ENCODE peak calls at places on chromosomes 12 and 14, in six cellular contexts. L is AG04450, U is left ventricle myocardium inferior, J is PC-3, G is pancreas, Q is heart left ventricle. Y is an unnamed sample. For H3K27me3, the result is how much of the 10 kb centered on the place peaks cover.

GRCh38 chr14:24197066-24197465 is 1.8 kb upstream of the TM9SF1 start:
- DNase-seq in L (no peak), U (no peak), J (no peak), G (no peak), Q (no peak), Y (no peak)

GRCh38 chr12:111964935-111965334 is 48.0 kb downstream of the TMEM116 start:
- DNase-seq in L (no peak), U (no peak), J (no peak), G (no peak), Q (no peak), Y (no peak)

GRCh38 chr14:53265025-53265424 is 111.9 kb upstream of the DDHD1 start:
- DNase-seq in L (no peak), U (no peak), J (peak), G (no peak), Q (no peak), Y (no peak)

GRCh38 chr12:92304335-92305066 is 158.9 kb upstream of the BTG1 start:
- DNase-seq in L (no peak), U (no peak), J (no peak), G (no peak), Q (no peak), Y (no peak)

GRCh38 chr12:96368233-96368632 is 32.0 kb downstream of the CDK17 start:
- DNase-seq in L (no peak), U (peak), J (no peak), G (no peak), Q (no peak), Y (no peak)

GRCh38 chr14:69002069-69002468 is 23.0 kb upstream of the ACTN1 start:
- DNase-seq in L (no peak), U (no peak), J (peak), G (no peak), Q (no peak), Y (no peak)

GRCh38 chr14:45082420-45082819 is 1.5 kb upstream of the PRPF39 start:
- DNase-seq in L (no peak), U (no peak), J (no peak), G (no peak), Q (no peak), Y (no peak)

GRCh38 chr12:69904761-69905160 is 79.7 kb downstream of the MYRFL start:
- DNase-seq in L (no peak), U (no peak), J (no peak), G (no peak), Q (no peak), Y (no peak)

GRCh38 chr12:556498-556897 is 96.8 kb downstream of the B4GALNT3 start:
- DNase-seq in L (no peak), U (no peak), J (no peak), G (no peak), Q (peak), Y (no peak)

GRCh38 chr14:34331728-34332623 is 130.1 kb downstream of the SPTSSA start:
- DNase-seq in L (no peak), U (peak), J (peak), G (peak), Q (peak), Y (peak)

GRCh38 chr14:93430319-93430801 is 379 bp upstream of the UNC79 start:
- DNase-seq in L (no peak), U (no peak), J (no peak), G (peak), Q (peak), Y (no peak)

GRCh38 chr14:34322940-34323418 is 139.1 kb downstream of the SPTSSA start:
- DNase-seq in L (peak), U (peak), J (peak), G (peak), Q (peak), Y (peak)

GRCh38 chr12:24798335-24798734 is 150.6 kb downstream of the BCAT1 start:
- DNase-seq in L (no peak), U (no peak), J (no peak), G (no peak), Q (no peak), Y (no peak)

GRCh38 chr12:121190523-121191031 is 19.4 kb upstream of the P2RX4 start:
- DNase-seq in L (peak), U (no peak), J (peak), G (no peak), Q (no peak), Y (no peak)

GRCh38 chr14:93788557-93789365 is 476 bp upstream of the PRIMA1 start:
- DNase-seq in L (no peak), U (peak), J (peak), G (peak), Q (no peak), Y (no peak)

GRCh38 chr12:96219700-96220206 is 25.6 kb downstream of the ELK3 start:
- DNase-seq in L (peak), U (no peak), J (peak), G (no peak), Q (no peak), Y (no peak)

GRCh38 chr12:31813305-31813704 is 84.5 kb upstream of the AMN1 start:
- DNase-seq in L (no peak), U (no peak), J (no peak), G (no peak), Q (no peak), Y (no peak)

GRCh38 chr12:52149182-52149641 is 42.6 kb downstream of the KRT80 start:
- DNase-seq in L (no peak), U (no peak), J (no peak), G (no peak), Q (peak), Y (no peak)

GRCh38 chr14:24366375-24366663 is 1.7 kb upstream of the NFATC4 start:
- DNase-seq in L (no peak), U (no peak), J (no peak), G (no peak), Q (no peak), Y (no peak)

GRCh38 chr14:72856530-72857264 is 37.2 kb downstream of the DPF3 start:
- DNase-seq in L (no peak), U (no peak), J (no peak), G (no peak), Q (no peak), Y (no peak)

GRCh38 chr12:93100610-93101009 is 171.5 kb upstream of the EEA1 start:
- DNase-seq in L (no peak), U (no peak), J (no peak), G (no peak), Q (no peak), Y (no peak)

GRCh38 chr14:37194698-37195097 is 3.0 kb upstream of the MIPOL1 start:
- DNase-seq in L (no peak), U (no peak), J (peak), G (no peak), Q (no peak), Y (no peak)

GRCh38 chr12:65742481-65742971 is 81.8 kb upstream of the HMGA2 start:
- DNase-seq in L (no peak), U (no peak), J (no peak), G (no peak), Q (no peak), Y (no peak)

GRCh38 chr12:110543252-110543959 is 39.7 kb downstream of the PPTC7 start:
- DNase-seq in L (no peak), U (peak), J (peak), G (peak), Q (peak), Y (no peak)

GRCh38 chr12:108831309-108831991 is 25.9 kb downstream of the SSH1 start:
- DNase-seq in L (no peak), U (no peak), J (no peak), G (no peak), Q (no peak), Y (no peak)

GRCh38 chr14:98721061-98721460 is 550.9 kb downstream of the BCL11B start:
- DNase-seq in L (no peak), U (no peak), J (no peak), G (no peak), Q (no peak), Y (no peak)

GRCh38 chr12:86196465-86196864 is 59.7 kb downstream of the MGAT4C start:
- DNase-seq in L (no peak), U (no peak), J (no peak), G (no peak), Q (no peak), Y (no peak)

GRCh38 chr12:130783110-130783715 is 55.8 kb downstream of the STX2 start:
- DNase-seq in L (no peak), U (no peak), J (no peak), G (no peak), Q (no peak), Y (no peak)

GRCh38 chr12:52440821-52441319 is 6.7 kb upstream of the KRT75 start:
- DNase-seq in L (peak), U (no peak), J (peak), G (no peak), Q (no peak), Y (no peak)

GRCh38 chr12:85580562-85581168 is 255.5 kb downstream of the RASSF9 start:
- DNase-seq in L (no peak), U (no peak), J (peak), G (no peak), Q (no peak), Y (no peak)

GRCh38 chr14:21498540-21499526 is 12.3 kb downstream of the METTL3 start:
- DNase-seq in L (no peak), U (no peak), J (peak), G (no peak), Q (no peak), Y (no peak)
- H3K27ac ChIP-seq in L (peak), U (no peak), J (no peak), G (no peak), Q (no peak), Y (peak)

DNA sequence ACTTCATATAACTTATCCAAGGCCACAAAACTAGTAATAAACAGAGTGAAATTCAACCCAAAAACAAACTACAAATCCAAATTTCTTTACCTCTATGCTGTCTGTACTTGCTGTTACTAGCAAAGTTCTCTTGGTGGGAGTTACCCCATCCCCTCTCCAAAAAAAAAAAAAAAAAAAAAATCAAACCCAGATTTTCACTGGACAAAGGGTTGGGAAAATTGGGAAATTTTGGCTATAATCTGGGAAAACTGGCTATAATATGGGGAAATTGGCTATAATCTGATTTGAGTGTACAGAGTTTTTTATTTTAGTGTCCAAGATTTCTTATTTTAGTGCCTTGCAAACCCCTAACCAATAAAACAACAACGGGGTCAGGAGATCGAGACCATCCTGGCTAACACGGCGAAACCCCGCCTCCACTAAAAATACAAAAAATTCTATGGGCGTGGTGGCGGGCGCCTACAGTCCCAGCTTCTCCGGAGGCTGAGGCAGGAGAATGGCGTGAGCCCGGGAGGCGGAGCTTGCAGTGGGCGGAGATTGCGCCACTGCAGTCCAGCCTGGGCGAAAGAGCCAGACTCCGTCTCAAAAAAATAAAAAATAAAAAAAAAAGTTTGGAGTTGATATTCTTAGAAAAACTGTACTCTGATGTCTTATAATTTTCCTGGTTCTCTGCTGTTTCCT is 148.4 kb downstream of the CHST11 start:
- DNase-seq in L (no peak), U (no peak), J (no peak), G (no peak), Q (no peak), Y (no peak)
- H3K4me3 ChIP-seq in L (no peak), U (no peak), J (peak), G (no peak), Q (no peak), Y (no peak)

GRCh38 chr12:48198619-48198973 is 4.5 kb downstream of the OR10AD1 start:
- DNase-seq in L (no peak), U (peak), J (no peak), G (peak), Q (peak), Y (no peak)

GRCh38 chr12:48201091-48201490 is 2.0 kb downstream of the OR10AD1 start:
- DNase-seq in L (no peak), U (no peak), J (no peak), G (no peak), Q (no peak), Y (no peak)

GRCh38 chr12:48197967-48198618 is 5.0 kb downstream of the OR10AD1 start:
- DNase-seq in L (peak), U (peak), J (peak), G (peak), Q (peak), Y (peak)

GRCh38 chr12:48198985-48199384 is 4.1 kb downstream of the OR10AD1 start:
- DNase-seq in L (no peak), U (no peak), J (no peak), G (no peak), Q (no peak), Y (no peak)

GRCh38 chr12:48199784-48200198 is 3.3 kb downstream of the OR10AD1 start:
- DNase-seq in L (peak), U (no peak), J (peak), G (no peak), Q (no peak), Y (no peak)
- H3K27me3 ChIP-seq in L (under half), U (under half), J (under half), G (under half), Q (under half), Y (under half)

GRCh38 chr14:71410578-71411279 is 503.5 kb downstream of the PCNX1 start:
- DNase-seq in L (no peak), U (no peak), J (no peak), G (no peak), Q (no peak), Y (no peak)

GRCh38 chr14:71411766-71412165 is 504.5 kb downstream of the PCNX1 start:
- DNase-seq in L (no peak), U (no peak), J (no peak), G (no peak), Q (no peak), Y (no peak)

GRCh38 chr14:71414631-71415403 is 507.6 kb downstream of the PCNX1 start:
- DNase-seq in L (no peak), U (no peak), J (peak), G (no peak), Q (no peak), Y (no peak)

GRCh38 chr14:71408362-71409035 is 501.2 kb downstream of the PCNX1 start:
- DNase-seq in L (no peak), U (no peak), J (no peak), G (no peak), Q (no peak), Y (no peak)

DNA sequence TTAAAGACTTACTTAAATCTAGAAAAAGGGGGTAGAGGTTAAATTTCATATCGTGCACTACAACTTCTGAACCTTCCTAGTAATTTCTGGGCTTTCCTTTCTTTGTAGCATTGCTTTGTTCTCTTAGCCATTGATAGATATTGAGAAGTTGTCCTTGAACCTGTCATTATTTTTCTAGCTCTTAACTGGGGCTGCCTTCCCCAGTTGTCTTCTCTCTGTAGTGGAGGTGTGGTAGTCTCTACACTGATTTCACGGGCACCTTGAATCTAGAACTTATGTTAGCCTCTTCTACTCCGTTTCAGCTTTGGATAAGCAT is 504.0 kb downstream of the PCNX1 start:
- DNase-seq in L (no peak), U (no peak), J (no peak), G (no peak), Q (no peak), Y (no peak)
- H3K27ac ChIP-seq in L (no peak), U (no peak), J (no peak), G (no peak), Q (no peak), Y (no peak)

GRCh38 chr12:27821259-27821973 is 41.4 kb upstream of the MANSC4 start:
- DNase-seq in L (peak), U (no peak), J (peak), G (no peak), Q (no peak), Y (no peak)
- H3K4me3 ChIP-seq in L (no peak), U (no peak), J (peak), G (no peak), Q (no peak), Y (peak)